ENCODE peak calls at places on chromosomes 7 and 10, in seven cellular contexts. C is GM12878, U is H1, G is K562, S is HCT116, X is HepG2, N is SK-N-SH. M is an unnamed sample.

GRCh38 chr7:29988391-29989256 is 977 bp downstream of the SCRN1 start:
- DNase-seq in X (peak), S (peak), N (peak), C (peak), U (peak), G (no peak), M (peak)

GRCh38 chr7:157502701-157503111 is 165.9 kb downstream of the DNAJB6 start:
- DNase-seq in C (no peak), X (no peak), U (peak), G (no peak), S (no peak), N (no peak), M (no peak)

GRCh38 chr7:131633342-131633843 is 77.0 kb upstream of the PODXL start:
- DNase-seq in N (no peak), X (no peak), S (no peak), G (no peak), C (no peak), U (no peak), M (no peak)

GRCh38 chr10:71966046-71967004 is 2.1 kb downstream of the CHST3 start:
- DNase-seq in G (no peak), X (no peak), U (no peak), S (no peak), N (no peak), C (no peak), M (no peak)

GRCh38 chr7:157961731-157962457 is 625.1 kb downstream of the DNAJB6 start:
- DNase-seq in S (no peak), U (no peak), C (no peak), G (no peak), X (no peak), N (no peak), M (no peak)

GRCh38 chr7:88363249-88363648 is 56.6 kb upstream of the STEAP4 start:
- DNase-seq in U (no peak), N (no peak), C (no peak), G (no peak), S (no peak), X (no peak), M (no peak)

GRCh38 chr10:118792501-118792900 is 37.7 kb upstream of the CACUL1 start:
- DNase-seq in N (no peak), U (no peak), S (no peak), X (no peak), G (no peak), C (no peak), M (no peak)

GRCh38 chr10:33815776-33816175 is 481.3 kb upstream of the NRP1 start:
- DNase-seq in U (peak), G (peak), N (no peak), C (no peak), S (no peak), X (no peak), M (no peak)

GRCh38 chr7:5700391-5700985 is 81.0 kb downstream of the RNF216 start:
- DNase-seq in S (no peak), U (no peak), G (no peak), X (no peak), N (no peak), C (no peak), M (no peak)

GRCh38 chr7:101604331-101604933 is 24.7 kb downstream of the MYL10 start:
- DNase-seq in C (no peak), X (no peak), G (no peak), U (no peak), S (no peak), N (no peak), M (no peak)

GRCh38 chr10:21517983-21518628 is 7.4 kb downstream of the SKIDA1 start:
- DNase-seq in X (no peak), G (no peak), S (no peak), N (no peak), C (no peak), U (no peak), M (no peak)

GRCh38 chr10:133151528-133151927 is 8.5 kb upstream of the KNDC1 start:
- DNase-seq in G (no peak), U (peak), X (no peak), S (no peak), C (no peak), N (no peak), M (no peak)

GRCh38 chr7:92783260-92783911 is 53.0 kb downstream of the CDK6 start:
- DNase-seq in U (no peak), N (no peak), X (no peak), C (no peak), G (no peak), S (no peak), M (no peak)

GRCh38 chr10:13717936-13718772 is 131.4 kb downstream of the PRPF18 start:
- DNase-seq in S (no peak), X (peak), N (no peak), U (no peak), G (no peak), C (no peak), M (peak)

GRCh38 chr10:80205478-80206276 is at the start of gene ANXA11:
- DNase-seq in U (peak), S (peak), X (peak), G (peak), N (peak), C (peak), M (peak)

GRCh38 chr10:11525503-11525902 is 85.9 kb downstream of the USP6NL start:
- DNase-seq in S (no peak), N (no peak), C (no peak), U (no peak), X (no peak), G (no peak), M (no peak)

GRCh38 chr10:137031-137430 is 1.8 kb downstream of the ZMYND11 start:
- DNase-seq in X (peak), G (peak), C (no peak), S (peak), U (peak), N (peak), M (no peak)

GRCh38 chr10:84291389-84291788 is 37.0 kb upstream of the CCSER2 start:
- DNase-seq in G (peak), S (no peak), X (peak), C (no peak), N (no peak), U (no peak), M (peak)

GRCh38 chr10:78362406-78363022 is 328.9 kb downstream of the RPS24 start:
- DNase-seq in U (no peak), S (no peak), N (no peak), G (no peak), X (no peak), C (no peak), M (no peak)

GRCh38 chr10:30447125-30447799 is 13.3 kb downstream of the MAP3K8 start:
- DNase-seq in N (no peak), U (no peak), C (no peak), S (peak), X (no peak), G (no peak), M (peak)

GRCh38 chr10:132900211-132900756 is 42.1 kb downstream of the CFAP46 start:
- DNase-seq in U (no peak), X (no peak), G (no peak), C (no peak), S (no peak), N (no peak), M (no peak)

GRCh38 chr7:100132697-100133137 is 6.0 kb downstream of the MBLAC1 start:
- DNase-seq in S (no peak), X (peak), C (no peak), G (peak), U (peak), N (peak), M (peak)

GRCh38 chr7:128701062-128701785 is 29.1 kb downstream of the GARIN1A start:
- DNase-seq in S (peak), C (no peak), U (no peak), G (no peak), N (no peak), X (no peak), M (peak)

GRCh38 chr7:155754165-155754564 is 58.1 kb downstream of the SHH start:
- DNase-seq in G (no peak), X (no peak), S (no peak), N (no peak), C (no peak), U (no peak), M (no peak)

DNA sequence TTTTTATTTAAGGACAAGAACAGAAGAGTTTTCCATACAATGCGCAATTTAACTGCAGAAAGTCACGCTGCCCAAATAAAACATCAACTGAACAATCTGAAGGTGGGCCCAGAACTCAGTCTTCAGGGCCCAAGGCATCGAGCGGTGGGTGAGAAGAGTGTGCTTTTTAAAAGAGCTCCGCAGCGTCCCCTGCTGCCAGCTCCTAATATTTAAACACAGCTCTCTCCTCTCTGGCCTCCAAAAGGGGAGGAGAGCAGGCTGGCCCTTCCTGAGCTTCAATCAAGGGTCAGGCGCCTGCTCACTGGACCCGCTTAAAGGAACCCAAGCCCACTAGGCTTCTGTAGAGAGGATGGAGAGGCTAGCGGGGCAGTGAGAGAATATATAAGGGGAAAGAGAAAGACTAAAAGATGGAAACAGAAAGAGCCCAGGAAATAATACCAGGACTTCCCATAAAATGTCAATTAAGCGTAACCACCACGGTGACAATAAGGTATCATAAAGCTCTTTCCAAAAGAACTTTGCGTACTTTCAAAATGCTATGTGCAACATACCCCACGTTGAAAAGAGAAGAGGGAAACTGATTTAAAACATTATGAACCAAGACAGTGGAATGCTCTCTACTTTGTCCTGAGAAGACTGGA is 2.8 kb downstream of the FAM53B start:
- DNase-seq in X (peak), G (peak), N (peak), S (peak), U (peak), C (no peak), M (peak)
- TF ChIP-seq JUND in X (no peak), G (no peak), N (no peak), S (no peak), U (no peak), C (no peak), M (no peak)

GRCh38 chr7:96377399-96377798 is 55.5 kb upstream of the SLC25A13 start:
- DNase-seq in C (no peak), N (no peak), G (no peak), U (no peak), S (no peak), X (no peak), M (no peak)

GRCh38 chr7:96380111-96380512 is 58.2 kb upstream of the SLC25A13 start:
- DNase-seq in C (no peak), G (no peak), S (no peak), U (no peak), N (no peak), X (no peak), M (no peak)
- TF ChIP-seq JUND in C (no peak), G (no peak), S (no peak), U (no peak), N (no peak), X (no peak), M (no peak)

GRCh38 chr7:55028011-55028410 is 9.2 kb downstream of the EGFR start:
- DNase-seq in X (no peak), C (no peak), S (no peak), G (no peak), N (no peak), U (no peak), M (no peak)

GRCh38 chr7:55030314-55030713 is 11.5 kb downstream of the EGFR start:
- DNase-seq in U (no peak), G (no peak), N (no peak), S (no peak), C (no peak), X (no peak), M (no peak)

GRCh38 chr7:55024776-55025175 is 6.0 kb downstream of the EGFR start:
- DNase-seq in C (no peak), N (no peak), U (no peak), S (no peak), G (no peak), X (no peak), M (no peak)

GRCh38 chr7:55026086-55026790 is 7.4 kb downstream of the EGFR start:
- DNase-seq in N (no peak), U (no peak), C (no peak), S (no peak), X (no peak), G (no peak), M (no peak)

GRCh38 chr7:55026867-55027490 is 8.2 kb downstream of the EGFR start:
- DNase-seq in U (no peak), S (no peak), G (no peak), N (no peak), C (no peak), X (no peak), M (peak)
- TF ChIP-seq JUND in U (no peak), S (no peak), G (no peak), N (no peak), C (no peak), X (no peak), M (peak)

GRCh38 chr7:143008007-143008901 is 18.7 kb downstream of the OR9A2 start:
- DNase-seq in X (peak), S (peak), C (peak), U (peak), N (peak), G (peak), M (peak)
- TF ChIP-seq JUND in X (no peak), S (no peak), C (no peak), U (peak), N (no peak), G (no peak), M (no peak)

GRCh38 chr10:121113385-121113696 is 262.2 kb downstream of the WDR11 start:
- DNase-seq in U (no peak), G (no peak), N (no peak), C (no peak), X (no peak), S (peak), M (no peak)
- TF ChIP-seq JUND in U (no peak), G (no peak), N (no peak), C (no peak), X (no peak), S (peak), M (no peak)

DNA sequence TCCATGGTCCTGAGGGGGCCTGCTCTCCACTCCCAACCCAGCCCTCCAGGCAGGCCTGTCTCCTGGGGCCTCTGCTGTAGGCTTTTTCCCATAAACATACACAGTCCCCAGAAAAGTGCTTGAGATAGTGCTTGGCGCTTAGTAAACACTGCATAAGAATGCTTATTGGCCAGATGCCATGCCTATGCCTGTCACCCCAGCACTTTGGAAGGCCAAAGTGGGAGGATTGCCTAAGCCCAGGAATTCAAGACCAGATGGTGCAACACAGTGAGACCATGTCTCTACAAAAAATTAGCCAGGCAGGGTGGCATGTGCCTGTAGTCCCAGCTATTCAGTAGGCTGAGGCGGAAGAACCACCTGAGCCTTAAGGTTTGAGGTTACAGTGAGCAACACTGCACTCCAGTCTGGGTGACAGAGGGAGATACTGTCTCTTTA is 24.6 kb upstream of the ASL start:
- DNase-seq in X (peak), C (no peak), G (no peak), S (no peak), N (no peak), U (no peak), M (peak)
- TF ChIP-seq JUND in X (no peak), C (no peak), G (no peak), S (no peak), N (peak), U (no peak), M (no peak)

DNA sequence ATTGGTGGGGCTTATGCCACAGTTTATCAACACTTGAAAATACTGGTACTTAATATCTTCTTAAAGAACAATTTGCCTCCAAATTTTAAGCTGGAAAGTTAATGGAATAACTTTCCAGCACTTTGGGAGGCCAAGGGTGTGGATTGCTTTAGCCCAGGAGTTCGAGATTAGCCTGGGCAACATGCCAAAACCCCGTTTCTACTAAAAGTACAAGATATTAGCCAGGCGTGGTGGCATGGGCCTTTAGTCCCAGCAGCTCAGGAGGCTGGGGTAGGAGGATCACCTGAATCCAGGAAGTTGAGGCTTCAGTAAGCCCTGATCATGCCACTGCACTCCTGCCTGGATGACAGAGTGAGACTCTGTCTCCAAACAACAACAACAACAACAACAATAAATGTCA is 56.0 kb downstream of the PRF1 start:
- DNase-seq in S (no peak), G (no peak), X (no peak), N (no peak), U (no peak), C (no peak), M (no peak)
- TF ChIP-seq JUND in S (no peak), G (no peak), X (no peak), N (no peak), U (no peak), C (no peak), M (no peak)

M was measured in T47D.